ENCODE peak calls at places on chromosomes 6 and 20, in nine cellular contexts. A, C, J, D, Q, Y, Z, T and N are unnamed samples.

GRCh38 chr20:23419995-23420901 is 1.0 kb downstream of the NAPB start:
- DNase-seq in Y (peak), D (peak), T (peak), J (peak), A (peak), C (peak), Z (peak), Q (peak), N (peak)

GRCh38 chr6:51466427-51466826 is 621.0 kb downstream of the PKHD1 start:
- DNase-seq in J (no peak), Z (no peak), D (no peak), C (no peak), T (no peak), Q (no peak), Y (no peak), A (peak), N (no peak)

GRCh38 chr6:54595844-54596243 is 250.7 kb upstream of the FAM83B start:
- DNase-seq in Z (no peak), Q (no peak), A (no peak), C (no peak), D (no peak), T (no peak), J (no peak), Y (no peak), N (peak)

GRCh38 chr6:139540276-139540675 is 165.8 kb upstream of the CITED2 start:
- DNase-seq in Y (peak), Q (no peak), T (peak), Z (no peak), D (no peak), J (no peak), A (no peak), C (no peak), N (peak)

GRCh38 chr20:48502758-48503157 is 325.0 kb downstream of the PREX1 start:
- DNase-seq in Q (no peak), D (no peak), T (no peak), Y (no peak), Z (no peak), A (no peak), C (no peak), J (no peak), N (no peak)

GRCh38 chr20:19849341-19850189 is 91.5 kb downstream of the RIN2 start:
- DNase-seq in J (no peak), Q (no peak), D (no peak), C (no peak), A (no peak), Y (peak), T (no peak), Z (no peak), N (peak)

GRCh38 chr6:5707646-5708045 is 299.1 kb downstream of the NRN1 start:
- DNase-seq in T (no peak), D (no peak), Y (no peak), J (no peak), Q (no peak), A (no peak), Z (no peak), C (no peak), N (no peak)

GRCh38 chr6:11354019-11354418 is 121.6 kb upstream of the NEDD9 start:
- DNase-seq in J (no peak), C (no peak), Z (peak), D (no peak), T (peak), Y (peak), A (no peak), Q (no peak), N (peak)

GRCh38 chr6:81772741-81773140 is 20.3 kb upstream of the TENT5A start:
- DNase-seq in J (no peak), Q (no peak), Z (no peak), T (peak), Y (no peak), A (peak), C (no peak), D (no peak), N (peak)

GRCh38 chr6:21609881-21610329 is 16.4 kb downstream of the SOX4 start:
- DNase-seq in A (peak), C (no peak), J (no peak), T (no peak), Z (no peak), Y (no peak), D (no peak), Q (no peak), N (no peak)

GRCh38 chr6:142385352-142385751 is 83.5 kb downstream of the ADGRG6 start:
- DNase-seq in T (no peak), Y (no peak), C (no peak), A (no peak), J (no peak), Q (no peak), Z (no peak), D (no peak), N (no peak)

GRCh38 chr6:22474283-22474682 is 95.1 kb upstream of the HDGFL1 start:
- DNase-seq in Q (no peak), A (no peak), Y (no peak), T (no peak), J (no peak), C (no peak), D (no peak), Z (no peak), N (no peak)

GRCh38 chr6:152301021-152301805 is 335.9 kb downstream of the SYNE1 start:
- DNase-seq in C (no peak), Q (no peak), D (no peak), A (no peak), T (peak), Z (no peak), Y (no peak), J (no peak), N (no peak)

GRCh38 chr6:33746036-33746600 is 587 bp downstream of the IP6K3 start:
- DNase-seq in J (no peak), C (no peak), Q (no peak), A (no peak), T (peak), D (no peak), Z (peak), Y (no peak), N (peak)

GRCh38 chr6:99547526-99547925 is 20.9 kb downstream of the CCNC start:
- DNase-seq in J (no peak), Y (no peak), Z (no peak), Q (no peak), C (no peak), D (no peak), A (no peak), T (no peak), N (no peak)

GRCh38 chr6:63347599-63347998 is 27.8 kb upstream of the LGSN start:
- DNase-seq in Y (peak), Z (no peak), A (no peak), D (no peak), C (no peak), J (no peak), T (peak), Q (no peak), N (peak)

GRCh38 chr6:7604003-7604402 is 14.0 kb downstream of the SNRNP48 start:
- DNase-seq in J (no peak), A (no peak), Y (no peak), D (no peak), Z (peak), T (no peak), Q (no peak), C (no peak), N (no peak)

GRCh38 chr6:119328866-119329806 is 20.4 kb downstream of the MAN1A1 start:
- DNase-seq in Q (no peak), Z (no peak), A (no peak), T (no peak), J (no peak), C (no peak), D (no peak), Y (no peak), N (no peak)

GRCh38 chr6:105223242-105223641 is 43.4 kb upstream of the POPDC3 start:
- DNase-seq in C (no peak), D (no peak), Q (no peak), T (no peak), J (no peak), A (no peak), Z (no peak), Y (no peak), N (no peak)

DNA sequence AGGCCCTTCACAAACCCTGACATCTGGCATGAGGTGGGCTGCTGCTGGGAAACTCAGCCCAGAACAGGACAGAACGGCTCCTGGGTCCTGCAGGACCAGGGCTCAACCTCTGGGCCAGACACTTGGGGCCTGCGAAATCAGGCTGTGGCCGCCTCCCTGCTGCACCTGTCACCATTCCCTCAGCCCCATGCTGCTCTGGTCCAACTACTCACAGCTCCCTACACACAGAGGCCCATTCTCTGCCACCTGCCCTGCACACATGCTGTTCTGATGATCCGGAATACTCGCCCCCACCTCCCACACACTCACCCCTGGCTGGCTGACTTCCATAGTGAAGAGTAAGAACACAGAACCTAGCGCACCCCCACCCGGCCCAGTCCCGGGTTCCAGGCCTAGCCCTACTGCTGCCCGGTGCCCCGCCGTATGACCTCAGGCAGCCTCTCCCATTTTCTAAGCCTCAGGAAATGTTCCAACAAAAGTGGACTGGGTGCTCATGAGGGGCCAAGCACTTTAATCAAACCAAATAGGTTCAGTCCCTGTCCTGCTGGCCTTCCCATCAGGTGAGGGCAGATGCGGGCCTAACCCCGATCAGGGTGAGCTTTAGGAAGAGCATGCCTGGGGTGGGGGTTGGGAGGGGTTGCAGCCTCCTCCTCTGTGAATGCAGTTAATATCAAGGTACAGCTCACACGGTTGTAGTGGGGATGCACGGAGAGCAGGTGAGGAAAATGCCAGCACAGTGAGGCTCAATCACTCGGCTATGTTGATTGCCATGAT is 3.9 kb downstream of the PEDS1 start:
- DNase-seq in C (no peak), Y (no peak), Z (no peak), T (no peak), A (peak), J (no peak), Q (no peak), D (no peak), N (no peak)
- H3K27ac ChIP-seq in C (no peak), Y (peak), Z (peak), T (no peak), A (peak), J (peak), Q (no peak), D (no peak), N (no peak)

GRCh38 chr6:164453835-164454234 is 855.6 kb downstream of the C6orf118 start:
- DNase-seq in Y (no peak), T (no peak), Q (no peak), J (no peak), A (no peak), Z (no peak), C (no peak), D (no peak), N (no peak)

GRCh38 chr6:164455835-164456234 is 853.6 kb downstream of the C6orf118 start:
- DNase-seq in Y (no peak), A (no peak), C (no peak), Z (no peak), D (no peak), J (no peak), T (no peak), Q (no peak), N (no peak)
- H3K4me3 ChIP-seq in Y (no peak), A (no peak), C (no peak), Z (no peak), D (no peak), J (no peak), T (no peak), Q (no peak), N (no peak)

GRCh38 chr6:145681965-145682364 is 53.4 kb downstream of the EPM2A start:
- DNase-seq in Y (no peak), Q (no peak), T (no peak), J (no peak), Z (no peak), A (peak), D (no peak), C (no peak), N (no peak)
- H3K27ac ChIP-seq in Y (no peak), Q (no peak), T (no peak), J (no peak), Z (no peak), A (no peak), D (no peak), C (no peak), N (no peak)

DNA sequence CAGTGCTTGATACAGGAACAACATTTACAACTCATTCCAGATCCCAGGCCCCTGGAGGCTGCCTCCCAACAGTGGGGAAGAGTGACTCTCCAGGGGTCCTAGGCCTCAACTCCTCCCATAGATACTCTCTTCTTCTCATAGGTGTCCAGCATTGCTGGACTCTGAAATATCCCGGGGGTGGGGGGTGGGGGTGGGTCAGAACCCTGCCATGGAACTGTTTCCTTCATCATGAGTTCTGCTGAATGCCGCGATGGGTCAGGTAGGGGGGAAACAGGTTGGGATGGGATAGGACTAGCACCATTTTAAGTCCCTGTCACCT is 4.2 kb downstream of the PIM1 start:
- DNase-seq in Q (no peak), Z (no peak), A (no peak), Y (no peak), J (no peak), C (no peak), T (no peak), D (no peak), N (no peak)
- H3K4me3 ChIP-seq in Q (peak), Z (no peak), A (no peak), Y (no peak), J (no peak), C (no peak), T (no peak), D (no peak), N (no peak)

DNA sequence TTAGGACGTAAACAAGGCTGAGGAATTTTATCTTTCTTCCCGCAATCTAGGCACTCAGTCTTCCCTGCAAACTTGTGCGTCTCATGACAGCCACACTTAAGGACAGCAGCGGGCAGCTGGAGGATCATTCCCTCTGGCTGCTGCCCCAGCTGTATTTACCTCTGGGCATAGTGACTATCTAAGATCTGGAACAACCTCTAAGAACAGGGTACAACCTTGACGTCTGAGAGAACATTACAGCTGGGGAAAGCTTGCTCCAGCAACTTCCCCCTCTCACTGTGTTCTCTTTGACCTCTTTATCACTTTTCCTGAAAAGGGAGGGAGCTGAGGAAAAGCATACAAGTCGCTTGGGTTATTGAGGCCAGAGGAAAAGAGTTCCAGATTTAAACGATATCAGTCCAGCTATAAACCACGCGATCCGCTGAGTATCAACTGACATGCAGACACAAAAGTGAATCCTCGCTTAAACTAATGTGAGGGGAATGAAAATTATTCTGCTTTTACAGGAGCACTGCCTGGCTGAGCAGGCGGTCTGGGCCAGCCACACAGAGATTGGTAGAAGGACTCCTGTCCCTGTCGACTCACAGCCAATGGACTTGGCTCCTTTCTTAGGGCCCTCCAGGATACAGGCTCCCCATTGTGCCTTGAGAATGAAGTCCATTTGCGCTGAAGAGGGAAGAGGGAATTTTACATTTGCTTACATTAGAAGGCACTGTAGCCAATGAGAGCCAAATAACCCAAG is 153.3 kb downstream of the QRSL1 start:
- DNase-seq in A (no peak), Z (no peak), J (no peak), D (no peak), Q (no peak), C (no peak), Y (no peak), T (no peak), N (no peak)
- H3K27ac ChIP-seq in A (no peak), Z (no peak), J (peak), D (no peak), Q (no peak), C (no peak), Y (no peak), T (no peak), N (no peak)

GRCh38 chr6:2971420-2972218 is at the start of gene SERPINB6:
- DNase-seq in Y (peak), Q (peak), D (peak), C (no peak), A (peak), T (peak), J (peak), Z (peak), N (peak)
- H3K4me3 ChIP-seq in Y (peak), Q (peak), D (peak), C (peak), A (peak), T (peak), J (peak), Z (peak), N (peak)

GRCh38 chr6:169978615-169979161 is 227.3 kb downstream of the ERMARD start:
- DNase-seq in T (no peak), C (no peak), Z (no peak), Y (no peak), J (no peak), A (peak), D (no peak), Q (no peak), N (peak)
- H3K27ac ChIP-seq in T (no peak), C (no peak), Z (no peak), Y (no peak), J (no peak), A (no peak), D (no peak), Q (no peak), N (no peak)